ENCODE peak calls at places on chromosomes 1 and 21, in four cellular contexts. S is HepG2, X is K562, A is GM12878. H is an unnamed sample.

GRCh38 chr1:204652556-204652955 is 33.0 kb downstream of the LRRN2 start:
- DNase-seq in X (no peak), A (no peak), S (no peak), H (no peak)

GRCh38 chr1:230285351-230285750 is 140.8 kb downstream of the PGBD5 start:
- DNase-seq in S (no peak), A (no peak), X (no peak), H (no peak)

GRCh38 chr1:205700865-205701401 is 20.6 kb upstream of the SLC45A3 start:
- DNase-seq in A (no peak), S (no peak), X (no peak), H (no peak)

GRCh38 chr1:94644371-94644770 is 102.8 kb upstream of the F3 start:
- DNase-seq in X (no peak), A (no peak), S (no peak), H (no peak)

GRCh38 chr1:234619071-234619480 is 9.1 kb upstream of the IRF2BP2 start:
- DNase-seq in X (no peak), S (no peak), A (no peak), H (no peak)

GRCh38 chr21:26115899-26116298 is 54.7 kb downstream of the APP start:
- DNase-seq in S (no peak), A (no peak), X (no peak), H (peak)

GRCh38 chr1:116807871-116808450 is 53.7 kb downstream of the CD2 start:
- DNase-seq in X (no peak), S (no peak), A (no peak), H (no peak)

GRCh38 chr1:24717867-24718650 is 27.2 kb upstream of the CLIC4 start:
- DNase-seq in X (peak), A (no peak), S (no peak), H (no peak)

GRCh38 chr1:29789221-29789909 is 553.0 kb downstream of the PTPRU start:
- DNase-seq in X (no peak), A (no peak), S (no peak), H (no peak)

GRCh38 chr1:31792116-31792515 is 23.7 kb downstream of the SPOCD1 start:
- DNase-seq in S (no peak), A (no peak), X (no peak), H (no peak)

GRCh38 chr1:108327534-108328462 is 83.9 kb upstream of the NBPF4 start:
- DNase-seq in X (no peak), S (peak), A (no peak), H (no peak)

GRCh38 chr1:174880171-174880570 is 119.6 kb upstream of the CACYBP start:
- DNase-seq in A (no peak), X (no peak), S (no peak), H (no peak)

GRCh38 chr1:212118167-212118871 is 82.8 kb downstream of the DTL start:
- DNase-seq in A (no peak), S (peak), X (no peak), H (no peak)

GRCh38 chr1:44212355-44213221 is 683 bp upstream of the DMAP1 start:
- DNase-seq in S (no peak), A (peak), X (peak), H (no peak)

GRCh38 chr21:40377135-40377534 is 469.8 kb downstream of the DSCAM start:
- DNase-seq in X (no peak), S (no peak), A (no peak), H (no peak)

GRCh38 chr1:202662081-202662480 is 48.2 kb downstream of the SYT2 start:
- DNase-seq in X (no peak), S (no peak), A (no peak), H (no peak)

GRCh38 chr21:39647476-39647875 is 34.7 kb downstream of the B3GALT5 start:
- DNase-seq in S (no peak), A (no peak), X (no peak), H (no peak)

GRCh38 chr1:246681822-246682221 is 42.4 kb upstream of the SCCPDH start:
- DNase-seq in S (no peak), X (no peak), A (no peak), H (no peak)

GRCh38 chr1:172451002-172451443 is 7.2 kb upstream of the PIGC start:
- DNase-seq in S (peak), A (no peak), X (no peak), H (peak)

GRCh38 chr1:184242507-184242943 is 144.3 kb upstream of the C1orf21 start:
- DNase-seq in X (no peak), S (no peak), A (no peak), H (no peak)

GRCh38 chr1:233844697-233845096 is 59.8 kb upstream of the SLC35F3 start:
- DNase-seq in S (no peak), X (no peak), A (no peak), H (no peak)

GRCh38 chr1:236100799-236101198 is 35.9 kb upstream of the NID1 start:
- DNase-seq in A (no peak), S (no peak), X (no peak), H (no peak)

GRCh38 chr1:185483647-185484450 is 166.8 kb upstream of the IVNS1ABP start:
- DNase-seq in A (no peak), X (no peak), S (no peak), H (peak)

GRCh38 chr1:170126691-170127090 is 19.1 kb upstream of the NTMT2 start:
- DNase-seq in S (no peak), A (peak), X (no peak), H (no peak)

GRCh38 chr1:5448486-5448885 is 543.7 kb downstream of the NPHP4 start:
- DNase-seq in A (no peak), X (no peak), S (no peak), H (no peak)

GRCh38 chr1:116152950-116153691 is 41.9 kb downstream of the MAB21L3 start:
- DNase-seq in S (peak), X (no peak), A (no peak), H (no peak)

GRCh38 chr1:209398330-209398991 is 185.1 kb upstream of the CAMK1G start:
- DNase-seq in A (no peak), S (no peak), X (no peak), H (peak)

GRCh38 chr21:26377111-26377694 is 195.9 kb downstream of the CYYR1 start:
- DNase-seq in A (no peak), S (no peak), X (no peak), H (no peak)

GRCh38 chr1:23282967-23283366 is 61.1 kb downstream of the HNRNPR start:
- DNase-seq in S (no peak), A (no peak), X (no peak), H (no peak)

GRCh38 chr1:159714529-159714928 is at the start of gene CRP:
- DNase-seq in A (no peak), S (no peak), X (no peak), H (no peak)

GRCh38 chr1:40802078-40803075 is 18.8 kb downstream of the KCNQ4 start:
- DNase-seq in S (peak), X (peak), A (no peak), H (peak)

GRCh38 chr1:23673086-23673813 is 18.4 kb upstream of the RPL11 start:
- DNase-seq in X (peak), A (no peak), S (peak), H (peak)

GRCh38 chr21:16074950-16075489 is 345.2 kb downstream of the USP25 start:
- DNase-seq in S (no peak), A (no peak), X (no peak), H (no peak)

GRCh38 chr1:199931666-199932377 is 95.7 kb upstream of the NR5A2 start:
- DNase-seq in S (peak), A (no peak), X (peak), H (peak)

GRCh38 chr1:218585565-218586184 is 240.5 kb downstream of the TGFB2 start:
- DNase-seq in A (no peak), X (no peak), S (no peak), H (peak)

GRCh38 chr1:227899820-227900449 is 47.8 kb downstream of the WNT9A start:
- DNase-seq in X (no peak), S (no peak), A (no peak), H (no peak)

GRCh38 chr1:157691285-157691920 is 9.2 kb downstream of the FCRL3 start:
- DNase-seq in A (no peak), S (peak), X (peak), H (peak)

GRCh38 chr1:109793089-109793485 is 29.4 kb upstream of the EPS8L3 start:
- DNase-seq in A (no peak), S (no peak), X (no peak), H (no peak)

GRCh38 chr1:109791495-109792040 is 27.8 kb upstream of the EPS8L3 start:
- DNase-seq in X (no peak), S (no peak), A (no peak), H (no peak)

GRCh38 chr1:109794319-109795132 is 30.8 kb upstream of the EPS8L3 start:
- DNase-seq in X (no peak), S (peak), A (no peak), H (no peak)

GRCh38 chr1:109792056-109792831 is 28.5 kb upstream of the EPS8L3 start:
- DNase-seq in A (no peak), S (peak), X (peak), H (peak)

GRCh38 chr1:109793486-109794318 is 30.0 kb upstream of the EPS8L3 start:
- DNase-seq in S (no peak), X (no peak), A (no peak), H (no peak)
- TF ChIP-seq POLR2A in S (no peak), X (no peak), A (no peak), H (no peak)

DNA sequence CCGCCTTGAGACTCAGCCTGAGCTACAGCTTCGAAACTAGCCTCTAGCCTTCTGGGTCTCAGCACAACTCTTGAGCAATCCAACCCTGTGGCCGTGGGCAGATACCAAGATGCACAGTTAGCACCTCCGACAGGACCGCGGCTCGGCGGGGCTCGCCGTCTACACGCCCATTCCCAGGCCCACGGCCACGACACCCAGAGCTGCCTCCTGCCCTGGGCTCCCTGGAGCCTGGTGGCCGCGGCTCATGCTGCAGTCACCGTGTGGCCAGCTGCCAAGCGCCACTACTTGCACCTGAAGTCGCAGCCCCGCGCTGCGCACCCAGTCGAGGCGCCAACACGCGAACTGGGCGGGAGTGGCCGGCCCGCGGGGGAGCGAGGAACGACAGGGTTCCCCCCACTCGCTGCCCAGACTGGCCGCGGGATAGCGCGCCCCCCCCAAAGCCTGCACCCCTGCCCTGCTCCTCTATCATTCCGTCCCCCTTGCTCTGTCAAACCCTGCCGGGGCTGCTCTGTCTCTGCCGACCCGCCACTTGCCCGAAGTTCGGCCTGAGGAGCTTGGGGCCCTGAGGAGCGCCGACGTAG is 729 bp upstream of the CDCA8 start:
- DNase-seq in A (no peak), X (peak), S (peak), H (peak)
- TF ChIP-seq HDAC2 in A (no peak), X (peak), S (no peak), H (no peak)

DNA sequence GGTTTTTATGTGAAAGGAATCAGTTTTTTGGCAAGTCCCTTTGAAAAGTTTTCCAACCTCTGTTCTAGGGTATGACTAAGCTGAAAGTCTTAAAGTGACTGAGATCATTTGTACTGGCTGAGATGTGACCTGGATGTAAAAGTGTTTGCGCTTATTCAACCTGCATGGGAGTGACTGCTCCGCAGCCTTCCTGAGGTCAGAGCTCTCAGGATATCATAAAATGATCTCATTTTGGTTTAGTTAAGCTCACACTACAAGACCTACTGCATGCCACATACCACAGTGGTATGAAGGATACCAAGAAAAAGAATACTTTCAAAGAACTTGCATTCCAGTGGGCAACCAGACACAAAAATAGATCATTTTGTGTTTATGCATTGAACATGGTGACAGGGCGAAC is 29.9 kb upstream of the TADA1 start:
- DNase-seq in A (no peak), S (no peak), X (no peak), H (no peak)
- TF ChIP-seq MYC in A (no peak), S (no peak), X (no peak), H (no peak)

GRCh38 chr1:3267550-3268270 is 186.8 kb upstream of the ARHGEF16 start:
- DNase-seq in S (no peak), X (no peak), A (no peak), H (no peak)
- TF ChIP-seq POLR2A in S (no peak), X (no peak), A (no peak), H (no peak)

DNA sequence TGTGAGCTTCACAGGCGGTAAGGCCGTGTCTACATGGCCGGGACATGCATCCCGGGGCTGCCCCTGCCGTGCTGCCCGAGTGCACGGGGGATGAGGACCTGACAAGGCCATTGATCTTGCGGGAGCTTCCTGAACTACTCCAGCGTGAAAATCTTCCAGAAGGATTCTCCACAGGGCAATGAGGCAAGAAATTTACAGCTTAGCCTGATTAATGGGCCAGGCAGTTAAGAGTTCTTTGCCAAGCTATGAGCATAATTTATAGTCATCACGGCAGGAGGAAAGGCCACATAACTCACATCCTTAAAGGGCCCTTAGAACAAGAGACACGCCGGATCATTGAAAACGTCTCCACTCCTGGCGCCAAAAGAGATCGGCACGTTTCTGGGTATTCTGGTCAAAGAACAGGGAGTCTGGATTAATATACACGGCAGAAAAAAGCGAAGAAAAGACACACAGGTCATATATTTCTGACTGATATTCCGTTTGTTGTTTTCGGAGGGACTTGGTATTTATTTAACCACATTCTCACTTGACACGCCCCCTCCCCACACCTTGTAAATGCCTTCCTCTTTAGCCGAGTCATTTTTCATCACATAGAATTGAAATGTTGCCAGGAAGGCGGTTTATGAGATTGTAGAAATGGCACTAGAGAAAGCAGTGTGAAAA is 180.5 kb downstream of the DYRK1A start:
- DNase-seq in A (no peak), S (no peak), X (no peak), H (no peak)
- TF ChIP-seq HDAC2 in A (no peak), S (no peak), X (no peak), H (no peak)

H was measured in A549.